ENCODE peak calls at places on chromosomes 6 and 20, in eight cellular contexts. B, M, R, Z, V, Y, I and N are unnamed samples. For H3K4me1, the result is how much of the 10 kb centered on the place peaks cover.

GRCh38 chr20:51042064-51042463 is 19.2 kb upstream of the KCNG1 start:
- DNase-seq in V (no peak), I (peak), M (no peak), B (no peak), Y (no peak), Z (no peak), R (no peak), N (no peak)

GRCh38 chr6:93416575-93417420 is 2.6 kb downstream of the EPHA7 start:
- DNase-seq in R (no peak), M (peak), Z (peak), I (peak), B (peak), Y (no peak), V (peak), N (no peak)

GRCh38 chr20:3690413-3690812 is 8.6 kb upstream of the ADAM33 start:
- DNase-seq in M (peak), V (no peak), B (no peak), Y (no peak), I (no peak), R (no peak), Z (no peak), N (no peak)

GRCh38 chr6:142412241-142412640 is 110.4 kb downstream of the ADGRG6 start:
- DNase-seq in R (no peak), V (no peak), M (no peak), Y (no peak), I (no peak), B (no peak), Z (no peak), N (no peak)

GRCh38 chr6:33008944-33009861 is at the start of gene HLA-DOA:
- DNase-seq in Y (peak), R (peak), I (peak), V (peak), Z (no peak), M (no peak), B (no peak), N (peak)

GRCh38 chr6:81937296-81937937 is 184.9 kb upstream of the TENT5A start:
- DNase-seq in V (no peak), I (peak), M (no peak), Z (no peak), R (no peak), B (no peak), Y (no peak), N (no peak)

GRCh38 chr20:4645109-4645508 is 76.6 kb upstream of the PRND start:
- DNase-seq in B (no peak), V (no peak), R (no peak), I (no peak), Y (no peak), Z (no peak), M (no peak), N (no peak)

GRCh38 chr6:2275207-2275891 is 29.9 kb upstream of the GMDS start:
- DNase-seq in Y (no peak), R (no peak), B (no peak), Z (no peak), I (peak), V (no peak), M (no peak), N (peak)

GRCh38 chr20:54097236-54097529 is 26.8 kb upstream of the BCAS1 start:
- DNase-seq in B (no peak), M (no peak), Z (no peak), I (no peak), V (no peak), R (no peak), Y (no peak), N (no peak)

DNA sequence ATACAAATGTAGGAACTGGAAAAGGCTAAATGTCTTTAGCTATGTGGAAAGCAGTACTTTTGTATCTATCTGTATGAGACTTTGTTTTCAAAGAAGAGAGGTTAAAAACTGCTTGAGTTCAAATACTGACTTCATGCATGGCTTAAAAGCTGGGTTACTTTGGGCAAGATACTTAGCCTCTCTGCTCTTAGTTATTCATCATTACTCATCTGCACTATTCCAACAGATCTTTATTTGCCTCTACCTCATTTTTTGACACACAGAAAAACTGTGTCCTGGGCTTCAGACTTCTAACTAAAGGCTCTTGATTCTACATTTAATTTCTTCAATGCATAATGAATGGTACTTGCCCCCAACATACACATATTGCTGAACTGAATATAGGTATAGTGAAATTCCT is 114.8 kb downstream of the DST start:
- DNase-seq in Z (no peak), M (no peak), B (no peak), V (no peak), R (no peak), I (peak), Y (no peak), N (no peak)
- H3K4me1 ChIP-seq in Z (under half), M (under half), B (half or more), V (under half), R (under half), I (half or more), Y (under half), N (half or more)

DNA sequence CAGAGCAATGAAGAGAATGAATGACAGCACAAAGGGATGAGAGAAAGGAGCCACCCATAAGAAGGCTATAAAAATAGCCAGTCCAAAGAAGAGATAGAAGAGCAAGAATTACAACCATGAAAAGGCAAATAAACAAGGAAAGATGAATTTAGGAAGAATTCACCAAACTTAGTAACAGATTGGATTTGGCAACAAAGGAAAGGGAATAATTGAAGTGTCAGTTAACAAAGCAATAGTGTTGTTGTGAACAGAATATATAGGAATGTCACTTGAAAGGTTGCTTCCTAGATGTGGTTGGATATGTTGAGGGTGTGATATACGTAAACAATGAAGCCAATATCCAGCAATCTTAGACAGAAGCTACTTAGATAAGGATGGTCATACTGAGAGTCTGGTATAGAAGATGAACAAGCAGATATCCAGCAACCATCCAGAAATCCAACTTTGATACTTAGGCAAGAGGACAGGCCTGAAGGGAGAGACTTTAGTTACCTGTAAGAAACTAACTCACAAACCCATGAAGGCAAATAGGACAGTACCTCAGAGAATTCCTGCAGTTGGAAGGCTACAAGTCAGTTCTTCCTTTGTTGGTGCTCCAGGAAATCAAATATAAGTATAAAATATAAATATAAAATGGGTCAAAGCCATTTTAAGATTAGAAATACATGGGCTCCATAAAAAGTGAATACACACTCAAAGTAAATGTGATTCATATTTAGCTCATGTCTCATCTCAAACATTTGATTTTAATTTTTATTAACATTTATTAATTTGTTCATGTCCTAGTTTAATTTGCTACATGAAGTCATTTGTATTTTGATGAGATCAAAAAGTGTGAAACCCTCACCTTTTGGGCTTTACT is 106.5 kb downstream of the HFE start:
- DNase-seq in Y (no peak), B (no peak), I (no peak), Z (no peak), R (no peak), V (no peak), M (no peak), N (no peak)
- H3K4me1 ChIP-seq in Y (under half), B (under half), I (under half), Z (under half), R (under half), V (under half), M (under half), N (under half)

DNA sequence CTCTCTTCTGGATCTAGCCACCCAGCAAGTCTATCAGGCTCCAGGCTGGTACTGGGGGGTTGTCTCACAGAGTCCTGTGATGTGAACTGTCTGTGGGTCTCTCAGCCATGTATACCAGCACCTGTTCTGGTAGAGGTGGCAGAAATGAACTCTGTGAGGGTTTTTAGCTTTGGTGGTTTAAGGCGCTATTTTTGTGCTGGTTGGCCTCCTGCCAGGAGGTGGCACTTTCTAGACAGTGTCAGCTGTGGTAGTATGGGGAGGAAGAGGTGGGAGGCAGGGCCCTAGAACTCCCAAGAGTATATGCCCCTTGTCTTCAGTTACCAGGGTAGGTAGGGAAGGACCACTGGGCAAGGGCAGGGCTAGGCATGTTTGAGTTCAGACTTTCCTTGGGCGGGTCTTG is 75.8 kb downstream of the SNAP91 start:
- DNase-seq in R (peak), V (no peak), B (no peak), Y (no peak), I (no peak), M (no peak), Z (no peak), N (no peak)
- H3K4me1 ChIP-seq in R (under half), V (under half), B (under half), Y (under half), I (under half), M (under half), Z (under half), N (under half)

DNA sequence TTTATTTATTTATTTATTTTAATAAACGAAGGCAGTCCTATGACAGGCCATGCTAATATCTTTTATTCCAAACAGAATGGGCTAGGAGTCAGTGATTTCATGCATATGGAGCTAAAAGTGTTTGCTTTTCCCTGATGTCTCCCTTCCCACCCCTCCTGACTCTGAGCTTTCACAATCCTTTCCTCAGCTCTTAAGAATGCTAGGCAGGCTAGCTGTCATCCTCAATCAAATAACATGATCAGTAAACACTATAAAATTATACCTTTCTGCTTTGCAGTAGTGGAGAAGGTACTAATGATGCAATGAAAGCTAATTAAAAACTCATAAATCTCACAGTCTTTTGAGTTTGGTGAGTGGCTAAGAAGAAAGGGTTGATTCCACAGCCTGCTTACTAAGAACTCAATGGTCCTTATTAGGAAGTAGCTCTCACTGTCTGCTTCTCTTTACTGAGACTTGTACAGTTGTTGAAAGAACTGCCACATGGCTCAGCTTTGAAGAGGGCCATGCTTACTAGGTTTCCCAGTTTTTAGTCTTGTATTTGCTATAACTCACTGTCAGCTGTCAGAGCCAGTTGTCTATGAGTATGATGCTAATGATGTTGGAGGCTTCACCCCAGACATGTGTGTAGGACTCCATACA is 250.9 kb upstream of the JAG1 start:
- DNase-seq in B (no peak), M (no peak), I (peak), Y (no peak), V (peak), R (no peak), Z (no peak), N (peak)
- H3K4me1 ChIP-seq in B (under half), M (under half), I (half or more), Y (under half), V (half or more), R (under half), Z (under half), N (half or more)

GRCh38 chr6:167078745-167079144 is 44.2 kb upstream of the CCR6 start:
- DNase-seq in B (no peak), V (no peak), M (no peak), Y (no peak), Z (no peak), R (no peak), I (no peak), N (no peak)
- H3K4me1 ChIP-seq in B (under half), V (under half), M (under half), Y (under half), Z (under half), R (under half), I (under half), N (under half)

GRCh38 chr6:148965287-148965686 is 218.5 kb downstream of the UST start:
- DNase-seq in R (no peak), B (no peak), Z (no peak), Y (no peak), I (peak), V (no peak), M (no peak), N (no peak)

GRCh38 chr6:148962854-148963515 is 216.2 kb downstream of the UST start:
- DNase-seq in I (no peak), M (no peak), R (no peak), Y (no peak), Z (no peak), B (no peak), V (no peak), N (no peak)

GRCh38 chr6:148967128-148967527 is 220.3 kb downstream of the UST start:
- DNase-seq in Y (no peak), I (no peak), V (no peak), M (no peak), Z (no peak), R (no peak), B (no peak), N (no peak)

GRCh38 chr6:148963738-148964137 is 216.9 kb downstream of the UST start:
- DNase-seq in M (no peak), V (no peak), I (no peak), B (no peak), Y (no peak), R (no peak), Z (no peak), N (no peak)

DNA sequence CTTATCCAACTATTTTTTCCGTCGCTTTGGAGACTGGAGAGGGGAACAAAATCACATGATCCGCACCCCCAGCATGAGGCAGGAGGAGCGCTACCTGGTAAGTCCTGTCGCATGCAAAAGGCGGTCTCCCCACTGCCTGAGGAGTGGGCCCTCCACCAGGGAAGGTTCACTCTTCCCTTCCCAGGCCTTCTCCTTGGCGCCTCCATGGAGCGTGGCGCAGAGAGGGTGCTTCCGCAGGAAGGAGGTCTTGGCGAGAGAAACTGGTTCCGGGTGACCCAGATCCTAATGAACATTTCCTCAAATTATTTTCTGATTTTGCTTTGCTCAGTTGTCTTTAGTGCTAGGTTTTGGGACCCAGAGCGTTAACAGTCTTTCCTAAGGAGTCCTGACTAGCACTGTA is 217.6 kb downstream of the UST start:
- DNase-seq in Z (no peak), R (no peak), V (no peak), B (no peak), M (no peak), I (no peak), Y (no peak), N (no peak)
- H3K4me1 ChIP-seq in Z (under half), R (under half), V (under half), B (under half), M (under half), I (under half), Y (under half), N (under half)

GRCh38 chr6:113246186-113246585 is 611.0 kb upstream of the MARCKS start:
- DNase-seq in B (no peak), M (no peak), V (no peak), Y (no peak), I (no peak), Z (no peak), R (no peak), N (peak)

DNA sequence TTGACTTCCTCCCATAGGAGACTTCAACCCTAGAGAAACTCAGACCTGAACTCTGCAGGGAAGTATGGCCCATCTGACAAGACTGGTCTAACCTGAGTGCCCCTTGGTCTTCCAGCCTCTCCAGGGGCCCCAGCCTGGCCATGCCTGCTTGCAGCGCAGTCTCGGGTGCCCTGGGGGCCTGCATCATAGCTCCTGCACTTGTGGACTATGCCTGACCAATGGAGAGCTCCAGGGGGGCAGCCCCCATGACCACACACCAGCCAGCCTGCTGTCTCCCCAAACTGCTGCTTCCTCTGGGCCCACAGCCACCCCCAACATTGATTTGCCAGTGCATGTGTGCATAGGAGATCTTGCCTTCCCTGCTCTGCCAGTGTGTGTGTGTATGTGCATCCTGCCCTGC is 608.6 kb upstream of the MARCKS start:
- DNase-seq in Y (no peak), V (no peak), Z (no peak), R (no peak), B (no peak), I (no peak), M (peak), N (no peak)
- H3K4me1 ChIP-seq in Y (under half), V (under half), Z (under half), R (under half), B (under half), I (under half), M (under half), N (under half)